ENCODE peak calls at places on chromosomes 7 and 10, in five cellular contexts. Z is A549, Q is upper lobe of left lung, X is ovary, V is stomach. O is an unnamed sample. For H3K9me3, the result is how much of the 10 kb centered on the place peaks cover.

GRCh38 chr7:29328050-29328449 is 133.5 kb downstream of the CHN2 start:
- DNase-seq in Z (no peak), Q (no peak), X (no peak), V (no peak), O (no peak)

GRCh38 chr7:6121141-6121540 is 90.0 kb downstream of the ANKRD61 start:
- DNase-seq in Z (no peak), Q (no peak), X (no peak), V (no peak), O (no peak)

GRCh38 chr7:37570145-37570544 is 113.4 kb upstream of the GPR141 start:
- DNase-seq in Z (no peak), Q (no peak), X (no peak), V (no peak), O (no peak)

GRCh38 chr7:2800220-2800922 is 43.7 kb downstream of the GNA12 start:
- DNase-seq in Z (no peak), Q (no peak), X (no peak), V (no peak), O (no peak)

GRCh38 chr10:70379581-70380176 is 2.7 kb downstream of the LRRC20 start:
- DNase-seq in Z (no peak), Q (no peak), X (no peak), V (no peak), O (no peak)

GRCh38 chr7:42972703-42973500 is 40.7 kb downstream of the MRPL32 start:
- DNase-seq in Z (peak), Q (peak), X (peak), V (peak), O (peak)

GRCh38 chr10:127148933-127149220 is 47.5 kb downstream of the INSYN2A start:
- DNase-seq in Z (peak), Q (no peak), X (no peak), V (no peak), O (no peak)

GRCh38 chr10:89392974-89393373 is 551 bp downstream of the IFIT1 start:
- DNase-seq in Z (no peak), Q (peak), X (no peak), V (no peak), O (no peak)

GRCh38 chr10:49837096-49837495 is 75.0 kb upstream of the OGDHL start:
- DNase-seq in Z (peak), Q (no peak), X (no peak), V (no peak), O (no peak)

GRCh38 chr7:55129409-55130078 is 110.7 kb downstream of the EGFR start:
- DNase-seq in Z (peak), Q (no peak), X (no peak), V (no peak), O (no peak)

GRCh38 chr10:116538461-116538860 is 7.3 kb upstream of the PNLIP start:
- DNase-seq in Z (no peak), Q (no peak), X (no peak), V (no peak), O (no peak)

GRCh38 chr10:110278562-110278961 is 26.2 kb downstream of the SMNDC1 start:
- DNase-seq in Z (no peak), Q (no peak), X (no peak), V (no peak), O (no peak)

GRCh38 chr10:4546500-4546899 is 279.5 kb upstream of the AKR1E2 start:
- DNase-seq in Z (no peak), Q (no peak), X (no peak), V (no peak), O (no peak)

GRCh38 chr7:28608766-28609165 is 196.4 kb downstream of the CREB5 start:
- DNase-seq in Z (no peak), Q (no peak), X (no peak), V (no peak), O (no peak)

GRCh38 chr7:4700577-4701235 is 18.6 kb downstream of the FOXK1 start:
- DNase-seq in Z (no peak), Q (no peak), X (no peak), V (no peak), O (no peak)

GRCh38 chr10:86020139-86020538 is 346.5 kb downstream of the GRID1 start:
- DNase-seq in Z (no peak), Q (no peak), X (no peak), V (no peak), O (no peak)

GRCh38 chr7:51233375-51233774 is 83.2 kb downstream of the COBL start:
- DNase-seq in Z (no peak), Q (no peak), X (no peak), V (no peak), O (no peak)

GRCh38 chr7:13727279-13727678 is 262.2 kb downstream of the ETV1 start:
- DNase-seq in Z (no peak), Q (no peak), X (no peak), V (no peak), O (no peak)

GRCh38 chr7:137873524-137873923 is 26.8 kb upstream of the DGKI start:
- DNase-seq in Z (no peak), Q (no peak), X (no peak), V (no peak), O (no peak)

GRCh38 chr10:34380816-34381215 is 434.3 kb downstream of the PARD3 start:
- DNase-seq in Z (no peak), Q (no peak), X (no peak), V (no peak), O (no peak)

GRCh38 chr7:135919071-135919841 is 57.9 kb downstream of the MTPN start:
- DNase-seq in Z (no peak), Q (no peak), X (no peak), V (no peak), O (no peak)

GRCh38 chr10:89213191-89213808 is 6.2 kb upstream of the CH25H start:
- DNase-seq in Z (peak), Q (no peak), X (no peak), V (no peak), O (no peak)

GRCh38 chr7:130363156-130363847 is 17.0 kb upstream of the CPA1 start:
- DNase-seq in Z (peak), Q (no peak), X (no peak), V (no peak), O (no peak)

GRCh38 chr7:99079104-99079503 is 64.8 kb downstream of the SMURF1 start:
- DNase-seq in Z (no peak), Q (peak), X (no peak), V (no peak), O (no peak)

GRCh38 chr10:112583236-112583919 is 136.4 kb downstream of the VTI1A start:
- DNase-seq in Z (no peak), Q (no peak), X (no peak), V (no peak), O (no peak)

GRCh38 chr10:133258818-133259602 is 17.7 kb downstream of the ADAM8 start:
- DNase-seq in Z (peak), Q (peak), X (peak), V (peak), O (peak)

GRCh38 chr10:97481071-97481470 is 17.2 kb downstream of the MMS19 start:
- DNase-seq in Z (no peak), Q (peak), X (no peak), V (no peak), O (no peak)

GRCh38 chr10:114166053-114166452 is 8.0 kb downstream of the CCDC186 start:
- DNase-seq in Z (no peak), Q (no peak), X (no peak), V (no peak), O (no peak)

GRCh38 chr7:138138244-138138643 is 62.0 kb downstream of the AKR1D1 start:
- DNase-seq in Z (no peak), Q (no peak), X (no peak), V (no peak), O (no peak)

GRCh38 chr10:83153714-83154113 is 985.6 kb upstream of the GHITM start:
- DNase-seq in Z (no peak), Q (no peak), X (no peak), V (no peak), O (no peak)

GRCh38 chr10:67520924-67521520 is 175.0 kb downstream of the CTNNA3 start:
- DNase-seq in Z (peak), Q (no peak), X (no peak), V (no peak), O (no peak)

GRCh38 chr10:43679509-43679908 is 30.8 kb upstream of the ZNF32 start:
- DNase-seq in Z (no peak), Q (peak), X (no peak), V (peak), O (no peak)

GRCh38 chr10:113267616-113268015 is 285.2 kb upstream of the HABP2 start:
- DNase-seq in Z (no peak), Q (no peak), X (no peak), V (no peak), O (no peak)

GRCh38 chr10:11395581-11396310 is 215.7 kb downstream of the USP6NL start:
- DNase-seq in Z (no peak), Q (no peak), X (no peak), V (no peak), O (no peak)

GRCh38 chr10:44788820-44789167 is 122.3 kb upstream of the TMEM72 start:
- DNase-seq in Z (no peak), Q (no peak), X (no peak), V (no peak), O (no peak)

DNA sequence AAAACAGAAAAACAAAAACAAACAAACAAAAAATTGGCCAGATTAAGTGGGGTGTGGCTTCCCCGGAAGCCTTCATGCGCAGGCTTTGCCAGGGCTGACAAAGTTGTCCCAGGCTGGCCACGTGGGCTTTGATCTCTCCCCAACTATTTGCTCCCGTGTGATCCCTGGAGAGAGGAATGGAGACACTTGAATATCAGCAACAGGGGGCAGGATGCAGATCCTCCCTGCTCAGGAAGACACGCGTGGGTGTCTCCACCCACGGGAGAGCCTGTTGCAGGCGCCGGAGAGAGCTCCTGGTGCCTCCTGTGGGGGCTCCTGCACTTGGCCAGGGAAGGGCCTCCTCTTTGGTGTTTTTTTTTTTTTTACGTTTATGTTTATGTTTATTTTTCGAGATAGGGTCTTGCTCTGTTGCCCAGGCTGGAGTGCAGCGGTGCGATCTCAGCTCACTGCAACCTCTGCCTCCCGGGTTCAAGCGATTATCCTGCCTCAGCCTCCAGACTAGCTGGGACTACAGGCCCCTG is 19.0 kb downstream of the TRIM56 start:
- DNase-seq in Z (no peak), Q (no peak), X (no peak), V (no peak), O (no peak)
- TF ChIP-seq EP300 in Z (no peak), Q (no peak), X (no peak), V (no peak), O (no peak)

GRCh38 chr7:57250801-57251200 is 118.6 kb upstream of the ZNF479 start:
- DNase-seq in Z (no peak), Q (no peak), X (no peak), V (peak), O (no peak)

GRCh38 chr7:57245206-57245605 is 113.0 kb upstream of the ZNF479 start:
- DNase-seq in Z (no peak), Q (no peak), X (no peak), V (no peak), O (no peak)
- H3K9me3 ChIP-seq in Z (under half), Q (under half), X (under half), V (half or more), O (under half)

DNA sequence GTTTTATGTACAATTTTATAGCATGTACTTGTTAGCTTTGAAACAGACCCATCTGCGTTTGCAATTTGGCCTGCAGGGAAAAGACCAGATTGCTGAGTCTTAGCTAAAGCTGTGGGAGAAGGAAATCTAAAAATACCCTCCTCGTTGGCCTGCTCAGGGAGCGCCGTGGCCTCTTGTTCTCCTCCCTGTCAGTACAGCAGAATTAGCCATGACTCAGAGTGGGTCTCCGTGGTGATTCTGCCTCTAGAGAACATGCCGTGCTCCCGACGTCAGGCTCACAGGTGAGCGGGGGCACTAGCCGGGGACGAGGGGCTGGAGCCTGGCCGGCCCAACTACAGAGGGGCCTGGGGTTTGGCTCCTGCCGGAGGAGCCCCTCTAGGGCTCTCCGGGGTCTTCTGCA is 98.8 kb downstream of the LHPP start:
- DNase-seq in Z (no peak), Q (no peak), X (peak), V (no peak), O (peak)
- TF ChIP-seq EP300 in Z (no peak), Q (peak), X (peak), V (peak), O (peak)

GRCh38 chr7:41107938-41108448 is 594.9 kb downstream of the INHBA start:
- DNase-seq in Z (peak), Q (no peak), X (no peak), V (no peak), O (no peak)

GRCh38 chr7:41107330-41107937 is 595.5 kb downstream of the INHBA start:
- DNase-seq in Z (peak), Q (no peak), X (no peak), V (no peak), O (no peak)

GRCh38 chr7:41104621-41105020 is 598.3 kb downstream of the INHBA start:
- DNase-seq in Z (no peak), Q (no peak), X (no peak), V (no peak), O (no peak)

GRCh38 chr7:41110186-41110585 is 592.7 kb downstream of the INHBA start:
- DNase-seq in Z (no peak), Q (no peak), X (no peak), V (no peak), O (no peak)

DNA sequence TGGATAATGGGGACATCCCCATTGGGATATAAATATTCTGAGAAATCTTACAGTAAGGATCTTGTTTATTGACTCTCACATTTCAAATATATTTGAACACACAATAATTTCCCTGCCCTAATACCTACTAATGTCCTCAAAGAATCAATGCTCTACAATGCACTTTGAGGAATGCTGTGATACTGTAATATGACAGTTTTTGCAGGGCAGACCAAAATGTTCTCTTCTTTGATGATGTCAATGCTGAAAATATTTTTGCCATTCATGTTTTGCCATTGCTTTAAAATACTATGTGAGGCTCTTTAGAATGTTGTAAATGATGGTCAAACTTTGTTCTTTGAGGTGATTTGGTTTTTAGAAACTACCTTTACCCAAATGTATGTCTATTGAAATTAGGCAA is 594.1 kb downstream of the INHBA start:
- DNase-seq in Z (no peak), Q (no peak), X (no peak), V (no peak), O (no peak)
- H3K9me3 ChIP-seq in Z (under half), Q (under half), X (under half), V (under half), O (under half)

GRCh38 chr10:48456361-48456804 is 148.5 kb downstream of the ARHGAP22 start:
- DNase-seq in Z (no peak), Q (peak), X (peak), V (peak), O (peak)
- TF ChIP-seq EP300 in Z (no peak), Q (no peak), X (no peak), V (no peak), O (peak)

GRCh38 chr7:158301221-158301620 is 286.4 kb downstream of the PTPRN2 start:
- DNase-seq in Z (no peak), Q (no peak), X (no peak), V (peak), O (no peak)

GRCh38 chr7:158303121-158303520 is 284.5 kb downstream of the PTPRN2 start:
- DNase-seq in Z (no peak), Q (no peak), X (no peak), V (no peak), O (no peak)

GRCh38 chr7:158302274-158303070 is 285.2 kb downstream of the PTPRN2 start:
- DNase-seq in Z (no peak), Q (no peak), X (no peak), V (peak), O (no peak)

GRCh38 chr7:158299607-158300006 is 288.0 kb downstream of the PTPRN2 start:
- DNase-seq in Z (no peak), Q (no peak), X (no peak), V (no peak), O (no peak)

DNA sequence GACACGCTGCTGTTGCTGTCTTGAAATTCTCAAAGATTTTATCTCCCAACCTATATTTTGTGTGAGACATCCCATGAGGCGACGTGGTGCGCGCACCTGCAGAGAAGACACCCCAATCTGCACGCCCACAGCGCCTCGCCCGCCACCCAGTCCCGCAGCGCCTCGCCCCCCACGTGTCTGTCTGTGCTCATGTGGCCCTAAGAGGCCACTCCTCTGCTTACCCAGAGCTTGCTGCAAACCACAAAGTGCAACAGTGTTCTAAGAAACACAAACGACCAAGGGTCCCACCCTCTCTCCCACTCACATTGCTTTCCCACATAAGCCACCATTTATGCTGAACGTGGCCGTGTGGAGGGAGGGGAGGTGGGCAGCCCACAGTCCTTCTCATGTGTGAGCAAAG is 287.2 kb downstream of the PTPRN2 start:
- DNase-seq in Z (no peak), Q (no peak), X (no peak), V (peak), O (no peak)
- H3K9me3 ChIP-seq in Z (under half), Q (under half), X (under half), V (under half), O (under half)

GRCh38 chr10:18313146-18313542 is 172.9 kb downstream of the CACNB2 start:
- DNase-seq in Z (no peak), Q (no peak), X (no peak), V (no peak), O (no peak)

GRCh38 chr10:18312385-18313145 is 172.3 kb downstream of the CACNB2 start:
- DNase-seq in Z (peak), Q (no peak), X (no peak), V (no peak), O (peak)

GRCh38 chr10:18310761-18311160 is 170.5 kb downstream of the CACNB2 start:
- DNase-seq in Z (no peak), Q (no peak), X (no peak), V (no peak), O (no peak)

GRCh38 chr10:18303851-18304800 is 163.9 kb downstream of the CACNB2 start:
- DNase-seq in Z (no peak), Q (no peak), X (peak), V (no peak), O (no peak)

DNA sequence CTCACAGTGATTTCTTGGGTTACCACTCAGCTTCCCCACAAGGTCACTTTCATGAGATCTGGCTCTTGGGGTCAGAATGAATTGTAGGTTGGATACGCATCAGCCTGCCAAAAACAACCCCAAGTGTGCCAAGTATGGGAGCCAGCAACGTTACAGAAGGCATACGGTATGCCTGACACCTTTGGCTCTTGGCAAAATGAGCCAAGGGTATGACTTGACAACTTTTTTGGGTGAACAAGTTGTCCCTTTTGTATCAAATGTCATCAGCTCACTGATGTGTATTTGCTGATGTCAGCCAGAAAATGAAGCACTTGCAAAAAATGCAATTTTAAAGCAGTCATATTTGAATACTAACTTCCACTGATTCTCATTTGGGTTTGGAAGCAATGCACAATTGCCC is 168.4 kb downstream of the CACNB2 start:
- DNase-seq in Z (no peak), Q (no peak), X (peak), V (no peak), O (no peak)
- TF ChIP-seq EP300 in Z (no peak), Q (no peak), X (no peak), V (no peak), O (no peak)